ENCODE peak calls at places on chromosomes 16 and 17, in five cellular contexts. Q is left cardiac atrium, J is EL, Z is NCI-H460, H is heart left ventricle. O is an unnamed sample.

GRCh38 chr16:20938426-20938825 is 37.9 kb downstream of the LYRM1 start:
- DNase-seq in Z (no peak), J (peak; percentile 42), Q (no peak), H (no peak), O (peak; percentile 70)

GRCh38 chr17:43648916-43649315 is 12.8 kb downstream of the MEOX1 start:
- DNase-seq in Z (no peak), Q (no peak), J (no peak), H (no peak), O (no peak)

GRCh38 chr17:18139092-18139491 is 30.5 kb downstream of the MYO15A start:
- DNase-seq in Z (no peak), Q (no peak), H (no peak), J (no peak), O (no peak)

GRCh38 chr17:37844158-37844976 is 79.8 kb upstream of the TBC1D3K start:
- DNase-seq in H (peak; percentile 42), J (peak; percentile 71), Q (peak; percentile 58), Z (peak; percentile 54), O (peak; percentile 69)

GRCh38 chr16:9134739-9135138 is 43.3 kb downstream of the HAPSTR1 start:
- DNase-seq in Z (peak; percentile 69), H (peak; percentile 45), J (peak; percentile 56), Q (no peak), O (peak; percentile 70)

GRCh38 chr16:80614908-80615696 is 74.3 kb downstream of the DYNLRB2 start:
- DNase-seq in H (no peak), Z (no peak), Q (no peak), J (peak; percentile 94), O (peak; percentile 65)

GRCh38 chr16:11155284-11155806 is 100.7 kb downstream of the SOCS1 start:
- DNase-seq in Z (no peak), Q (no peak), J (peak; percentile 82), H (no peak), O (no peak)

GRCh38 chr17:7562208-7562605 is 488 bp downstream of the SENP3 start:
- DNase-seq in J (no peak), H (no peak), Z (no peak), Q (no peak), O (no peak)

GRCh38 chr17:11023639-11024479 is 186.0 kb upstream of the PIRT start:
- DNase-seq in Q (no peak), Z (no peak), J (no peak), H (no peak), O (no peak)

GRCh38 chr17:50169121-50169764 is 3.4 kb downstream of the SGCA start:
- DNase-seq in H (no peak), J (peak; percentile 78), Q (no peak), Z (peak; percentile 45), O (peak; percentile 81)

GRCh38 chr17:82924214-82924613 is 84.4 kb upstream of the ZNF750 start:
- DNase-seq in Z (no peak), J (no peak), H (no peak), Q (no peak), O (no peak)

GRCh38 chr17:71900830-71901229 is 220.0 kb upstream of the SOX9 start:
- DNase-seq in Z (no peak), Q (no peak), J (peak; percentile 85), H (no peak), O (no peak)

O was measured in foreskin fibroblast.